ENCODE peak calls at places on chromosomes 2 and 18, in six cellular contexts. L, S, O, Z, T and A are unnamed samples.

GRCh38 chr18:59563386-59563785 is 133.8 kb downstream of the CCBE1 start:
- DNase-seq in L (no peak), S (no peak), O (no peak), Z (no peak), T (no peak), A (no peak)

GRCh38 chr2:215728504-215729065 is 284.8 kb downstream of the MREG start:
- DNase-seq in L (no peak), S (peak), O (no peak), Z (no peak), T (peak), A (peak)

GRCh38 chr2:1593371-1594205 is 150.7 kb downstream of the PXDN start:
- DNase-seq in L (peak), S (peak), O (peak), Z (no peak), T (peak), A (peak)

GRCh38 chr18:80252136-80252535 is 4.8 kb upstream of the PARD6G start:
- DNase-seq in L (peak), S (peak), O (peak), Z (no peak), T (peak), A (peak)

GRCh38 chr2:180360283-180360618 is 353.2 kb upstream of the CWC22 start:
- DNase-seq in L (no peak), S (no peak), O (no peak), Z (no peak), T (no peak), A (no peak)

GRCh38 chr18:42192251-42193248 is 237.5 kb downstream of the PIK3C3 start:
- DNase-seq in L (no peak), S (peak), O (peak), Z (no peak), T (peak), A (peak)

GRCh38 chr2:137947714-137948336 is 16.4 kb upstream of the HNMT start:
- DNase-seq in L (peak), S (peak), O (no peak), Z (peak), T (peak), A (peak)

GRCh38 chr18:50757358-50757757 is 62.5 kb downstream of the MRO start:
- DNase-seq in L (no peak), S (no peak), O (no peak), Z (peak), T (no peak), A (no peak)

GRCh38 chr2:18473241-18473841 is 87.1 kb downstream of the RDH14 start:
- DNase-seq in L (no peak), S (peak), O (peak), Z (no peak), T (peak), A (peak)

GRCh38 chr2:6113796-6114195 is 421.6 kb downstream of the SOX11 start:
- DNase-seq in L (no peak), S (no peak), O (no peak), Z (no peak), T (no peak), A (no peak)

GRCh38 chr2:110853516-110853915 is 121.1 kb downstream of the ACOXL start:
- DNase-seq in L (no peak), S (peak), O (no peak), Z (peak), T (peak), A (peak)

GRCh38 chr2:28639836-28640235 is 111.8 kb upstream of the PPP1CB start:
- DNase-seq in L (no peak), S (peak), O (peak), Z (no peak), T (peak), A (peak)

GRCh38 chr2:73063472-73063871 is 8.0 kb downstream of the SFXN5 start:
- DNase-seq in L (no peak), S (no peak), O (no peak), Z (no peak), T (no peak), A (no peak)

GRCh38 chr2:195447353-195447975 is 209.6 kb upstream of the SLC39A10 start:
- DNase-seq in L (no peak), S (no peak), O (no peak), Z (no peak), T (no peak), A (no peak)

GRCh38 chr2:28381225-28382180 is 11.2 kb upstream of the FOSL2 start:
- DNase-seq in L (no peak), S (no peak), O (no peak), Z (no peak), T (no peak), A (no peak)

GRCh38 chr2:174334781-174335604 is at the start of gene SP9:
- DNase-seq in L (peak), S (peak), O (no peak), Z (peak), T (no peak), A (peak)

GRCh38 chr2:84297155-84297554 is 161.9 kb downstream of the SUCLG1 start:
- DNase-seq in L (no peak), S (no peak), O (peak), Z (no peak), T (no peak), A (peak)

GRCh38 chr18:2104620-2105462 is 466.5 kb downstream of the METTL4 start:
- DNase-seq in L (no peak), S (peak), O (no peak), Z (peak), T (peak), A (peak)

GRCh38 chr18:40832362-40832761 is 1122.7 kb upstream of the PIK3C3 start:
- DNase-seq in L (no peak), S (no peak), O (no peak), Z (no peak), T (peak), A (no peak)

GRCh38 chr2:199901942-199902341 is 9.2 kb upstream of the C2orf69 start:
- DNase-seq in L (no peak), S (no peak), O (no peak), Z (no peak), T (no peak), A (no peak)

GRCh38 chr18:74266161-74266560 is 25.6 kb downstream of the CYB5A start:
- DNase-seq in L (peak), S (peak), O (peak), Z (no peak), T (peak), A (peak)

GRCh38 chr2:54249629-54250028 is 6.4 kb downstream of the TSPYL6 start:
- DNase-seq in L (no peak), S (no peak), O (no peak), Z (no peak), T (no peak), A (no peak)

GRCh38 chr2:102481931-102482330 is 8.9 kb downstream of the SLC9A4 start:
- DNase-seq in L (no peak), S (no peak), O (no peak), Z (no peak), T (no peak), A (no peak)

GRCh38 chr2:56981554-56981953 is 797.8 kb downstream of the CCDC85A start:
- DNase-seq in L (no peak), S (no peak), O (no peak), Z (no peak), T (no peak), A (no peak)

GRCh38 chr2:240819404-240820013 is 510 bp downstream of the KIF1A start:
- DNase-seq in L (peak), S (no peak), O (no peak), Z (peak), T (no peak), A (no peak)

GRCh38 chr2:138708682-138709241 is 71.4 kb downstream of the NXPH2 start:
- DNase-seq in L (no peak), S (peak), O (no peak), Z (no peak), T (peak), A (no peak)

GRCh38 chr2:237572742-237573101 is 6.3 kb downstream of the PRLH start:
- DNase-seq in L (no peak), S (no peak), O (no peak), Z (no peak), T (no peak), A (no peak)

GRCh38 chr2:19819097-19820065 is 82.4 kb downstream of the TTC32 start:
- DNase-seq in L (peak), S (peak), O (peak), Z (no peak), T (peak), A (peak)

GRCh38 chr2:211816739-211817138 is 721.9 kb downstream of the ERBB4 start:
- DNase-seq in L (no peak), S (no peak), O (no peak), Z (no peak), T (no peak), A (no peak)

GRCh38 chr2:25567406-25567805 is 106.0 kb downstream of the DTNB start:
- DNase-seq in L (no peak), S (peak), O (no peak), Z (no peak), T (peak), A (peak)
- TF ChIP-seq CTCF in L (no peak), S (peak), O (peak), Z (peak), T (peak), A (peak)

GRCh38 chr2:178450574-178451429 is at the start of the genes PJVK and PRKRA:
- DNase-seq in L (peak), S (peak), O (peak), Z (peak), T (peak), A (peak)
- H3K4me3 ChIP-seq in L (peak), S (peak), O (peak), Z (peak), T (peak), A (peak)

DNA sequence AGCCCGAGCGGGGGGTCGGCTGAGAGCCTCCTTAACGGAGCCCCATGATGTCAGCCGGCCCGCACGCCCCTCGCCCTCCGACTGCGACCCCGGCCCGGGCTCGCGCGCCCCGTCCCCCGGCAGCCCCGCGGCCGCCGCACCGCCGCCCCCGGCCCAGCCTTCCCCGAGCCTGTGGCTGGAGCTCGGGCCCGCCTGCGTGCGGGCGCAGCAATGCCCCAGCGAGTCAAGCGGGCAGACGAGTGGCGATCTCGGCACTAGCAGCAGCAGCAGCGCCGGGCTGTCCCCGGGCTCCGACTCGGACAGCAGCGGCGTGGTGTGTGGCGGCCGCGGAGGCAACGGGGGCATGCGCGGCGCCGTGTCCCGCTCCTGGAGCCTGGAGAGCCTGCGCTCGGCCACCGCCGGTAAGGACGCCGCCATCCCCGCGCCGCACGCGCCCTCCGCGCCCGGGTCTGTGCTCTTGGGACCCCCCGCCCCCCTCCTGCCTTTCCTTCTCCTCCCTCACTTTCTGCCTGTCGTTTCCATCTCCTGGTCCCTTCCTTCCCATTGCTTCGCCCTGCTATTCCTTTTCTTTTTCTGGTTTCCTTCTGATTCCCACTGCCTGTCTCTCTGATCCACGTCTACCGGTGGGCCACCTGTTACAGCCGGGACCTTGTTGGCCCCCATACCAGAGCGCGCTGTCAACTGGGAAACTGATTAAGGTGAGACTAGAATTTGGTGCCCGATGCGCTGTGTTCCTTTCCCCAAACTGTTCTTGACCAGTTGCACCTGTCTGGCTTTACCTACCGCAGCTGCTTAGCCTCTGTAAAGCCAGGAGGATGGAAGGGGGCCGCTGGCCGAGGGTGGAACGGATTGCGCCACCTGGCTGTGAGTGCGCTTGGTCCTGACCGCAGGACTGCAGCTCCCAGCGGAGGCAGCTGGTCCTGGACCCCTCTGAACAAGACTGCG is 127.4 kb downstream of the ARHGEF4 start:
- DNase-seq in L (no peak), S (no peak), O (no peak), Z (peak), T (no peak), A (peak)
- TF ChIP-seq CTCF in L (no peak), S (no peak), O (peak), Z (peak), T (no peak), A (peak)

DNA sequence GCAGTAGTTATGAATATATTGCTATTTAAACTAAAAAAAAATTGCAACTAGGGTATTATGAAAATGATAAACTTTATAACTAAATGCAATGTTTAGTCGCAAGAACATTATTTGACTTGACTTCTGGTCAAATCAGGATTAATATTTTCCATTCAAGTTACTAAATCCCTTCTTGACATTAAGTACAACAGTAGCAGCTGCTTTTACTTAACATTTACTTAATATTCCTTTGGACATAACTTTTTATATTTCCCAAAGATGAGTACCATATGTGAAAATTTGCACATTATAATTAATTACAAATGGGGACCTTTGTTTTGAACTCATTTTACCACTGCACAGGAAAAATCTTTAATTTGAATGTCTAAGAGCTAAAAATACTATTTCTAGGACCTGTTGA is 74.1 kb downstream of the PMS1 start:
- DNase-seq in L (no peak), S (no peak), O (no peak), Z (no peak), T (no peak), A (no peak)
- H3K4me3 ChIP-seq in L (no peak), S (no peak), O (no peak), Z (no peak), T (no peak), A (no peak)

DNA sequence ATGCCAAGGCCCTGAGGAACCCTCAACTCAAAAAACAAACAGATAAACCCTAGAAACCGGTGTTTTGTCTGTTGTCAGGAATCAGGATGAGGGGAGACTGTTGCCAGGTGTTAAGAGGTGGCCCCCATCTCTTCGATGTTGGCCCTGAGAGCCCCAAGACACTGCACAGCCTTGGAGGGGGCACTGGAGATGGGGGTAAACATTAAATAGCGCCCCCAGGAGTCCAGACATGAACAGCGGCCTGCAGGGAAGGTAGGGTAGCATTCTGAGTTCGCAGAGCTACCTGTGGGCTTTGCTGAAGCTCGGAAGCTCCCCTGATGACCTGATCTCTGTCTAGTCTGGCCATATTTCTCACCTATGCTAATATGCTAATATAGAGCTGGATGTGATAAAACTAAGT is 97.6 kb upstream of the SMAD2 start:
- DNase-seq in L (peak), S (no peak), O (no peak), Z (no peak), T (no peak), A (no peak)
- TF ChIP-seq CTCF in L (no peak), S (no peak), O (no peak), Z (no peak), T (peak), A (no peak)

GRCh38 chr2:37326866-37327634 is 2.4 kb upstream of the PRKD3 start:
- DNase-seq in L (no peak), S (peak), O (no peak), Z (no peak), T (no peak), A (no peak)
- H3K4me3 ChIP-seq in L (no peak), S (peak), O (no peak), Z (no peak), T (no peak), A (no peak)

DNA sequence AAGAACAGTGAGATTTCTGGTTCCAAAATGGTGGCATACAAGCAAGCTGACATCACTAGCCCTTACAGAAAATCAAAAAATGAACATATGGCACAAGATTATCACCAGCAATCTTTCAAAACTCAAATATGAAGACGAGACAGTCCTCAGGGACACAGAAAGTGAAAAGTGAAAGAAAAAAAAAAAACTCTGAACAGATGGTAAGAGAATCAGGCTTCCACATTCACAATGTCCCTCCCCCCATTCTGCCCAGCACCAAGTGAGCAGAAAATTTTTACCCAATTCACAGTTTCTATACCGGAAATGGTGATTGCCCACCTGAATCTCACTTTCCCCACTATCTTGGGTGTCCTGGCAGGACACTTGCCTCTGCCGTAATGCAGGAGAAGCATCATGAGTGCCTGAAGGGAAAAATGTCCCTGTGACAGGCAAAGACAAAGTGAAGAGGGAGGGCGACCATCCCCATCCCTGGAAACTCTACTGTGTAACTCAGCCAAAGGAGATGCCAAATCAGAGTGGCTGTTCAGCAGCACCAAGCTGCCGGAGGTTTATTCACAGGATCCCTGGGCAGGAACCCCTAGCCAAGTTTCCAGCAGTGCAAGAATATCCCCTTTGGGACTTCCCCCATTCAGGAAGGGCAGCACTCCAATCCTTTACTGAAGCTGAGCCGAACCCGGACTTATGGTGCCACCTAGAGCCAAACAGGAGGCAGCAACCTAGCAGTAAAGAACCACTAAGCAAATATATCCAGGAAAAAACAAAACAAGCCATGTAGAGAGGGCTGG is 312.2 kb downstream of the LRATD1 start:
- DNase-seq in L (no peak), S (peak), O (no peak), Z (peak), T (peak), A (peak)
- TF ChIP-seq CTCF in L (no peak), S (peak), O (peak), Z (peak), T (peak), A (peak)

DNA sequence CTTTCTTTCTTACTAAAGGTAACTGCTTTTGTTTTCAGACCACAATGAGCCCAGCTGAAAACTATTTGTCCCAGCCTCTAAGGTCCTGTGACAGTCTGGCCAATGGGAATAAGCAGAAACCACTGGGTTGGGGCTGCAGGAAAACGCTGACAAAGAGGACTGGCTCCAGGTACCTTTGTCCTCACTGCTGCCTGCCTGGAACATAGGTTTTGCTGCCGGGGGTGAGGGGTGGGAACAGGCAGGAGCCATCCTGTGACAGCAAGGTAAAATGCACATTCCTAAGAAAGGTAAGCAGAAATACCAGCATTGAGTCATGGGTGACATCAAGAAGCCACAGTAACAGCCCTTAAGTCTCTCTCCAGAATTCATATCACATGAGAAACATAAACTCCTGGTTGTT is 21.6 kb downstream of the PTPN2 start:
- DNase-seq in L (peak), S (no peak), O (peak), Z (no peak), T (no peak), A (peak)
- H3K4me3 ChIP-seq in L (no peak), S (no peak), O (no peak), Z (no peak), T (no peak), A (no peak)

DNA sequence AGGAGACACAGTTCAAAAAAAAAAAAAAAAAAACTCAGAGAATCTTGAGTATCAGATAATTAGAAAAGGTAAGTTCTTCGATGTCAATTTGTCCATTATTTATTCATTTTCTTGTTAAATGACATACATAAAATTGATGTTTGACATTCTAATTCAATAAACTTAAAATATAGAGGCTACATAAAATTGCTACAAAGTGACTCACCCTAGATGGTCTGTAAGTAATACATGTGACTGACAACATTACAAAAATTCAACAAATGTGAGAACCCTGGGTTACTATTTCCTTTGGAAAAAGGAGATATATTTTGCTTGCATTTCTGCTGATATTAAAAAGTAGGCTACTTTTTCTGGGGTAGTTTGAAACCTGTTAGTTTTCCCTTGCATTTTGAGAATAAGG is 106.4 kb downstream of the DSEL start:
- DNase-seq in L (no peak), S (peak), O (no peak), Z (no peak), T (no peak), A (no peak)
- TF ChIP-seq CTCF in L (no peak), S (no peak), O (no peak), Z (no peak), T (no peak), A (no peak)

GRCh38 chr2:235685024-235685721 is 191.3 kb downstream of the AGAP1 start:
- DNase-seq in L (no peak), S (peak), O (no peak), Z (no peak), T (no peak), A (no peak)
- H3K4me3 ChIP-seq in L (no peak), S (no peak), O (no peak), Z (no peak), T (no peak), A (no peak)